ENCODE peak calls at places on chromosomes 5 and 9, in five cellular contexts. One of them, this sample, is unnamed.

GRCh38 chr5:44048268-44048984 is 340.8 kb downstream of the FGF10 start:
- DNase-seq in mammary epithelial cell: no peak
- DNase-seq in left ventricle myocardium inferior: no peak
- DNase-seq in cardiac muscle cell: no peak
- DNase-seq in thoracic aorta: no peak
- DNase-seq in this sample: no peak

GRCh38 chr5:156109317-156110023 is 217.5 kb upstream of the SGCD start:
- DNase-seq in mammary epithelial cell: no peak
- DNase-seq in left ventricle myocardium inferior: no peak
- DNase-seq in cardiac muscle cell: no peak
- DNase-seq in thoracic aorta: no peak
- DNase-seq in this sample: no peak

GRCh38 chr5:157893611-157894010 is 34.7 kb upstream of the CLINT1 start:
- DNase-seq in mammary epithelial cell: no peak
- DNase-seq in left ventricle myocardium inferior: no peak
- DNase-seq in cardiac muscle cell: no peak
- DNase-seq in thoracic aorta: no peak
- DNase-seq in this sample: no peak

GRCh38 chr9:89592201-89592815 is 12.5 kb upstream of the GADD45G start:
- DNase-seq in mammary epithelial cell: no peak
- DNase-seq in left ventricle myocardium inferior: no peak
- DNase-seq in cardiac muscle cell: no peak
- DNase-seq in thoracic aorta: no peak
- DNase-seq in this sample: no peak

GRCh38 chr5:115398726-115399125 is 102.3 kb upstream of the CCDC112 start:
- DNase-seq in mammary epithelial cell: peak
- DNase-seq in left ventricle myocardium inferior: no peak
- DNase-seq in cardiac muscle cell: no peak
- DNase-seq in thoracic aorta: no peak
- DNase-seq in this sample: no peak

GRCh38 chr9:101504188-101504587 is 29.5 kb upstream of the RNF20 start:
- DNase-seq in mammary epithelial cell: no peak
- DNase-seq in left ventricle myocardium inferior: no peak
- DNase-seq in cardiac muscle cell: no peak
- DNase-seq in thoracic aorta: no peak
- DNase-seq in this sample: no peak

GRCh38 chr9:35914307-35914807 is 5.1 kb downstream of the SPAAR start:
- DNase-seq in mammary epithelial cell: no peak
- DNase-seq in left ventricle myocardium inferior: peak
- DNase-seq in cardiac muscle cell: peak
- DNase-seq in thoracic aorta: no peak
- DNase-seq in this sample: peak

GRCh38 chr5:35771321-35771720 is 85.4 kb upstream of the IL7R start:
- DNase-seq in mammary epithelial cell: peak
- DNase-seq in left ventricle myocardium inferior: no peak
- DNase-seq in cardiac muscle cell: no peak
- DNase-seq in thoracic aorta: no peak
- DNase-seq in this sample: no peak

GRCh38 chr5:93267276-93267675 is 313.7 kb downstream of the NR2F1-AS1 start:
- DNase-seq in mammary epithelial cell: no peak
- DNase-seq in left ventricle myocardium inferior: no peak
- DNase-seq in cardiac muscle cell: no peak
- DNase-seq in thoracic aorta: no peak
- DNase-seq in this sample: no peak

GRCh38 chr5:52811067-52811749 is 23.5 kb downstream of the ITGA1 start:
- DNase-seq in mammary epithelial cell: peak
- DNase-seq in left ventricle myocardium inferior: no peak
- DNase-seq in cardiac muscle cell: no peak
- DNase-seq in thoracic aorta: no peak
- DNase-seq in this sample: no peak

GRCh38 chr9:14222149-14222835 is 91.6 kb downstream of the NFIB start:
- DNase-seq in mammary epithelial cell: no peak
- DNase-seq in left ventricle myocardium inferior: no peak
- DNase-seq in cardiac muscle cell: no peak
- DNase-seq in thoracic aorta: no peak
- DNase-seq in this sample: no peak

GRCh38 chr9:133467101-133467500 is 7.3 kb downstream of the CACFD1 start:
- DNase-seq in mammary epithelial cell: no peak
- DNase-seq in left ventricle myocardium inferior: no peak
- DNase-seq in cardiac muscle cell: no peak
- DNase-seq in thoracic aorta: no peak
- DNase-seq in this sample: no peak

GRCh38 chr9:36158917-36159316 is 10.3 kb upstream of the CCIN start:
- DNase-seq in mammary epithelial cell: no peak
- DNase-seq in left ventricle myocardium inferior: no peak
- DNase-seq in cardiac muscle cell: no peak
- DNase-seq in thoracic aorta: no peak
- DNase-seq in this sample: no peak

GRCh38 chr9:129491486-129491855 is 129.4 kb downstream of the C9orf50 start:
- DNase-seq in mammary epithelial cell: no peak
- DNase-seq in left ventricle myocardium inferior: peak
- DNase-seq in cardiac muscle cell: no peak
- DNase-seq in thoracic aorta: no peak
- DNase-seq in this sample: peak

GRCh38 chr5:71996789-71997188 is 110.5 kb upstream of the MAP1B start:
- DNase-seq in mammary epithelial cell: no peak
- DNase-seq in left ventricle myocardium inferior: no peak
- DNase-seq in cardiac muscle cell: no peak
- DNase-seq in thoracic aorta: no peak
- DNase-seq in this sample: no peak

GRCh38 chr5:157491471-157491870 is 31.5 kb downstream of the NIPAL4 start:
- DNase-seq in mammary epithelial cell: no peak
- DNase-seq in left ventricle myocardium inferior: no peak
- DNase-seq in cardiac muscle cell: no peak
- DNase-seq in thoracic aorta: no peak
- DNase-seq in this sample: no peak

GRCh38 chr9:124894741-124895170 is 32.8 kb downstream of the ARPC5L start:
- DNase-seq in mammary epithelial cell: peak
- DNase-seq in left ventricle myocardium inferior: no peak
- DNase-seq in cardiac muscle cell: peak
- DNase-seq in thoracic aorta: no peak
- DNase-seq in this sample: peak

GRCh38 chr9:110579763-110580255 is 268 bp upstream of the SVEP1 start:
- DNase-seq in mammary epithelial cell: peak
- DNase-seq in left ventricle myocardium inferior: peak
- DNase-seq in cardiac muscle cell: peak
- DNase-seq in thoracic aorta: no peak
- DNase-seq in this sample: no peak

GRCh38 chr5:146426853-146427618 is 20.1 kb upstream of the TCERG1 start:
- DNase-seq in mammary epithelial cell: peak
- DNase-seq in left ventricle myocardium inferior: no peak
- DNase-seq in cardiac muscle cell: peak
- DNase-seq in thoracic aorta: no peak
- DNase-seq in this sample: no peak

GRCh38 chr9:91913986-91914385 is 36.0 kb downstream of the ROR2 start:
- DNase-seq in mammary epithelial cell: no peak
- DNase-seq in left ventricle myocardium inferior: no peak
- DNase-seq in cardiac muscle cell: no peak
- DNase-seq in thoracic aorta: no peak
- DNase-seq in this sample: peak

GRCh38 chr5:141695627-141696180 is 13.7 kb upstream of the ARAP3 start:
- DNase-seq in mammary epithelial cell: peak
- DNase-seq in left ventricle myocardium inferior: peak
- DNase-seq in cardiac muscle cell: peak
- DNase-seq in thoracic aorta: no peak
- DNase-seq in this sample: no peak

GRCh38 chr9:14692918-14693861 is at the start of gene ZDHHC21:
- DNase-seq in mammary epithelial cell: peak
- DNase-seq in left ventricle myocardium inferior: peak
- DNase-seq in cardiac muscle cell: peak
- DNase-seq in thoracic aorta: no peak
- DNase-seq in this sample: peak

GRCh38 chr5:129459485-129460120 is 495 bp upstream of the ADAMTS19 start:
- DNase-seq in mammary epithelial cell: peak
- DNase-seq in left ventricle myocardium inferior: peak
- DNase-seq in cardiac muscle cell: peak
- DNase-seq in thoracic aorta: no peak
- DNase-seq in this sample: no peak

GRCh38 chr5:176831026-176831423 is 20.7 kb downstream of the UNC5A start:
- DNase-seq in mammary epithelial cell: no peak
- DNase-seq in left ventricle myocardium inferior: no peak
- DNase-seq in cardiac muscle cell: no peak
- DNase-seq in thoracic aorta: no peak
- DNase-seq in this sample: no peak

GRCh38 chr5:96752341-96753016 is 55.3 kb downstream of the ERAP1 start:
- DNase-seq in mammary epithelial cell: peak
- DNase-seq in left ventricle myocardium inferior: no peak
- DNase-seq in cardiac muscle cell: peak
- DNase-seq in thoracic aorta: no peak
- DNase-seq in this sample: no peak

GRCh38 chr9:2597483-2597882 is 24.1 kb upstream of the VLDLR start:
- DNase-seq in mammary epithelial cell: no peak
- DNase-seq in left ventricle myocardium inferior: no peak
- DNase-seq in cardiac muscle cell: no peak
- DNase-seq in thoracic aorta: no peak
- DNase-seq in this sample: no peak

GRCh38 chr5:145483211-145483610 is 351.9 kb downstream of the PRELID2 start:
- DNase-seq in mammary epithelial cell: peak
- DNase-seq in left ventricle myocardium inferior: no peak
- DNase-seq in cardiac muscle cell: no peak
- DNase-seq in thoracic aorta: no peak
- DNase-seq in this sample: no peak

GRCh38 chr5:10987881-10988504 is 227.0 kb upstream of the DAP start:
- DNase-seq in mammary epithelial cell: peak
- DNase-seq in left ventricle myocardium inferior: peak
- DNase-seq in cardiac muscle cell: peak
- DNase-seq in thoracic aorta: no peak
- DNase-seq in this sample: peak

GRCh38 chr9:125646222-125647100 is 60.5 kb downstream of the MAPKAP1 start:
- DNase-seq in mammary epithelial cell: no peak
- DNase-seq in left ventricle myocardium inferior: no peak
- DNase-seq in cardiac muscle cell: no peak
- DNase-seq in thoracic aorta: no peak
- DNase-seq in this sample: no peak

GRCh38 chr5:137616046-137616445 is 116.9 kb upstream of the SPOCK1 start:
- DNase-seq in mammary epithelial cell: no peak
- DNase-seq in left ventricle myocardium inferior: no peak
- DNase-seq in cardiac muscle cell: no peak
- DNase-seq in thoracic aorta: no peak
- DNase-seq in this sample: no peak

GRCh38 chr5:117118499-117118898 is 543.9 kb upstream of the SEMA6A start:
- DNase-seq in mammary epithelial cell: no peak
- DNase-seq in left ventricle myocardium inferior: no peak
- DNase-seq in cardiac muscle cell: no peak
- DNase-seq in thoracic aorta: no peak
- DNase-seq in this sample: no peak

DNA sequence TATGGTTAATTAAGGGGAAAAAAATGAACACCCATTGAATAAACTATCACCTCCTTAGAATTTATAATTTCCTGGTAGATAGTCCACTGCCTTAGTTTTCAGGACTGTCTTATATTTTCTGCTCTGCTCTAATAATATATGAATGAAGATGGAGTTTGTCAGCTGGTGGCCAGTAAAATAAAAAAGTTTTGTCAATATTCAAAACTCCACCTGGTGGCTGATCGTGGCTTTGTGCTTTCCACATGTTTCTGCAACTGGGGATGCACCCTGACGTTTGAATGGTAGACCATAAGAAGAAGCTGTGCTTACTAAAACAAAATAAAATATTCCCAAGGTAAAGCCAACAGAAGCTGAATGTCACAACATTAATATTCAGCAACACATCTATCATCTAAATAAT is 286.6 kb upstream of the IZUMO3 start:
- DNase-seq in mammary epithelial cell: no peak
- DNase-seq in left ventricle myocardium inferior: no peak
- DNase-seq in cardiac muscle cell: peak
- DNase-seq in thoracic aorta: no peak
- DNase-seq in this sample: no peak
- TF ChIP-seq CTCF in mammary epithelial cell: peak
- TF ChIP-seq CTCF in left ventricle myocardium inferior: no peak
- TF ChIP-seq CTCF in cardiac muscle cell: no peak
- TF ChIP-seq CTCF in thoracic aorta: no peak
- TF ChIP-seq CTCF in this sample: no peak

DNA sequence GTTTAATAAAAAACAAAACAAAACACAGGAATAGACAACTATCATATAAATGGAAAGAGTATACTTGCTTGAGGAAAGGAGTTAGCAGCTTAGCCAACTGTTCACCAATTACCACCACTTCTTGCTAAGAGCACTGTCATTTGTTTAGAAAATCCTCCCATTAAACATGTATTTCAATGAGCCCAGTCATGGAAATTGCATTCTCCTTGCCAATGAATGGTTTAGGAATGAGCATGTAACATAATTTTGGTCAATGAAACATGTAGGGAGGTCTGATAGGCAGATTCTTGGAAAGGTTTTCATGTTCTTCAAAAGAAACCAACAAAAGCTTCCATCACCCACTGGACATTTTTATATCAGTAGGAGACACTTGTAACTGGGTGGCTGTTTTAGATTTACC is 502.8 kb upstream of the PAPPA start:
- DNase-seq in mammary epithelial cell: peak
- DNase-seq in left ventricle myocardium inferior: no peak
- DNase-seq in cardiac muscle cell: no peak
- DNase-seq in thoracic aorta: no peak
- DNase-seq in this sample: no peak
- H3K27ac ChIP-seq in mammary epithelial cell: no peak
- H3K27ac ChIP-seq in left ventricle myocardium inferior: peak
- H3K27ac ChIP-seq in cardiac muscle cell: no peak
- H3K27ac ChIP-seq in thoracic aorta: peak
- H3K27ac ChIP-seq in this sample: peak

GRCh38 chr9:131273791-131274673 is 2.3 kb downstream of the FAM78A start:
- DNase-seq in mammary epithelial cell: no peak
- DNase-seq in left ventricle myocardium inferior: no peak
- DNase-seq in cardiac muscle cell: no peak
- DNase-seq in thoracic aorta: no peak
- DNase-seq in this sample: no peak

GRCh38 chr9:131274674-131275331 is 1.5 kb downstream of the FAM78A start:
- DNase-seq in mammary epithelial cell: no peak
- DNase-seq in left ventricle myocardium inferior: peak
- DNase-seq in cardiac muscle cell: no peak
- DNase-seq in thoracic aorta: no peak
- DNase-seq in this sample: no peak

GRCh38 chr9:131276891-131277672 is 772 bp upstream of the FAM78A start:
- DNase-seq in mammary epithelial cell: no peak
- DNase-seq in left ventricle myocardium inferior: no peak
- DNase-seq in cardiac muscle cell: peak
- DNase-seq in thoracic aorta: no peak
- DNase-seq in this sample: no peak

GRCh38 chr9:131276107-131276888 is at the start of gene FAM78A:
- DNase-seq in mammary epithelial cell: no peak
- DNase-seq in left ventricle myocardium inferior: peak
- DNase-seq in cardiac muscle cell: peak
- DNase-seq in thoracic aorta: no peak
- DNase-seq in this sample: no peak

GRCh38 chr9:131275332-131276106 is 791 bp downstream of the FAM78A start:
- DNase-seq in mammary epithelial cell: no peak
- DNase-seq in left ventricle myocardium inferior: peak
- DNase-seq in cardiac muscle cell: peak
- DNase-seq in thoracic aorta: no peak
- DNase-seq in this sample: no peak
- TF ChIP-seq CTCF in mammary epithelial cell: no peak
- TF ChIP-seq CTCF in left ventricle myocardium inferior: peak
- TF ChIP-seq CTCF in cardiac muscle cell: no peak
- TF ChIP-seq CTCF in thoracic aorta: no peak
- TF ChIP-seq CTCF in this sample: no peak

GRCh38 chr5:173765661-173766060 is 122.5 kb upstream of the CPEB4 start:
- DNase-seq in mammary epithelial cell: no peak
- DNase-seq in left ventricle myocardium inferior: no peak
- DNase-seq in cardiac muscle cell: no peak
- DNase-seq in thoracic aorta: no peak
- DNase-seq in this sample: no peak
- H3K27ac ChIP-seq in mammary epithelial cell: peak
- H3K27ac ChIP-seq in left ventricle myocardium inferior: peak
- H3K27ac ChIP-seq in cardiac muscle cell: no peak
- H3K27ac ChIP-seq in thoracic aorta: peak
- H3K27ac ChIP-seq in this sample: peak